ENCODE peak calls at places on chromosomes 5 and 9, in five cellular contexts. C is LoVo, N is BE2C, R is GM18507, I is T follicular helper cell. G is an unnamed sample.

GRCh38 chr9:130780865-130781504 is 54.1 kb upstream of the ABL1 start:
- DNase-seq in I (no peak), N (peak; percentile 58), R (no peak), C (no peak), G (no peak)

GRCh38 chr9:89879711-89880110 is 274.9 kb downstream of the GADD45G start:
- DNase-seq in I (no peak), R (no peak), N (no peak), C (no peak), G (no peak)

GRCh38 chr9:36827593-36827992 is 206.5 kb downstream of the PAX5 start:
- DNase-seq in I (no peak), C (no peak), N (no peak), R (no peak), G (no peak)

GRCh38 chr9:71737455-71737854 is 30.9 kb downstream of the CEMIP2 start:
- DNase-seq in N (no peak), C (peak; percentile 49), R (no peak), I (no peak), G (no peak)

GRCh38 chr9:18359335-18359734 is 114.6 kb upstream of the ADAMTSL1 start:
- DNase-seq in R (no peak), N (no peak), C (no peak), I (no peak), G (no peak)

GRCh38 chr9:18826248-18826647 is 206.8 kb downstream of the SAXO1 start:
- DNase-seq in I (no peak), R (no peak), N (no peak), C (no peak), G (no peak)

GRCh38 chr5:134091626-134092121 is 22.8 kb upstream of the TCF7 start:
- DNase-seq in R (no peak), N (no peak), C (no peak), I (no peak), G (no peak)

GRCh38 chr5:137902389-137903133 is 13.3 kb downstream of the PKD2L2 start:
- DNase-seq in I (no peak), C (no peak), R (no peak), N (peak; percentile 47), G (no peak)

GRCh38 chr5:72125931-72126620 is 18.8 kb downstream of the MAP1B start:
- DNase-seq in C (no peak), I (no peak), N (no peak), R (no peak), G (no peak)

GRCh38 chr5:170985486-170985885 is 123.7 kb downstream of the RANBP17 start:
- DNase-seq in C (no peak), R (no peak), I (no peak), N (no peak), G (no peak)

GRCh38 chr9:76716270-76716669 is 48.0 kb upstream of the PCA3 start:
- DNase-seq in R (no peak), I (no peak), C (no peak), N (no peak), G (no peak)

GRCh38 chr9:94799578-94800264 is 73.2 kb downstream of the AOPEP start:
- DNase-seq in C (peak; percentile 70), N (no peak), R (no peak), I (no peak), G (no peak)

GRCh38 chr9:116800885-116801284 is 113.8 kb downstream of the TRIM32 start:
- DNase-seq in R (no peak), I (no peak), N (no peak), C (no peak), G (no peak)

GRCh38 chr9:108468364-108468763 is 387.4 kb downstream of the ACTL7B start:
- DNase-seq in R (no peak), N (peak; percentile 74), I (no peak), C (no peak), G (no peak)

G was measured in GM12878.